ENCODE peak calls at places on chromosomes 5 and 9, in seven cellular contexts. D, Z, I, X, O, V and M are unnamed samples.

GRCh38 chr9:100011062-100011681 is 87.6 kb downstream of the ERP44 start:
- DNase-seq in D (peak), Z (no peak), I (peak), X (peak), O (peak), V (no peak), M (no peak)

GRCh38 chr5:92885950-92886349 is 695.1 kb downstream of the NR2F1-AS1 start:
- DNase-seq in D (peak), Z (no peak), I (peak), X (no peak), O (no peak), V (no peak), M (no peak)

GRCh38 chr9:5670079-5670478 is 41.2 kb downstream of the RIC1 start:
- DNase-seq in D (no peak), Z (no peak), I (no peak), X (no peak), O (no peak), V (no peak), M (no peak)

GRCh38 chr9:16721972-16722371 is 148.5 kb downstream of the BNC2 start:
- DNase-seq in D (no peak), Z (no peak), I (no peak), X (no peak), O (peak), V (no peak), M (no peak)

GRCh38 chr9:75111019-75111622 is 22.8 kb downstream of the OSTF1 start:
- DNase-seq in D (no peak), Z (no peak), I (no peak), X (no peak), O (no peak), V (no peak), M (no peak)

GRCh38 chr5:172748341-172748843 is 22.6 kb downstream of the DUSP1 start:
- DNase-seq in D (no peak), Z (no peak), I (peak), X (no peak), O (peak), V (no peak), M (peak)

GRCh38 chr5:78887384-78888118 is 97.6 kb downstream of the ARSB start:
- DNase-seq in D (peak), Z (no peak), I (no peak), X (peak), O (no peak), V (no peak), M (no peak)

GRCh38 chr5:154937186-154937717 is 759 bp downstream of the GEMIN5 start:
- DNase-seq in D (no peak), Z (no peak), I (no peak), X (no peak), O (peak), V (no peak), M (no peak)

GRCh38 chr9:93648181-93648580 is 71.8 kb downstream of the PHF2 start:
- DNase-seq in D (no peak), Z (no peak), I (no peak), X (no peak), O (no peak), V (no peak), M (no peak)

GRCh38 chr9:14030350-14030823 is 283.6 kb downstream of the NFIB start:
- DNase-seq in D (no peak), Z (no peak), I (no peak), X (no peak), O (peak), V (no peak), M (peak)

GRCh38 chr5:16907270-16907669 is 28.8 kb downstream of the MYO10 start:
- DNase-seq in D (no peak), Z (no peak), I (no peak), X (no peak), O (no peak), V (no peak), M (no peak)

GRCh38 chr5:177249761-177250537 is 53.6 kb downstream of the RAB24 start:
- DNase-seq in D (no peak), Z (no peak), I (no peak), X (no peak), O (no peak), V (no peak), M (no peak)

GRCh38 chr5:156498226-156498965 is 171.4 kb downstream of the SGCD start:
- DNase-seq in D (no peak), Z (no peak), I (no peak), X (no peak), O (no peak), V (no peak), M (no peak)

GRCh38 chr5:115962565-115963402 is 509 bp downstream of the LVRN start:
- DNase-seq in D (no peak), Z (no peak), I (peak), X (peak), O (peak), V (no peak), M (peak)

GRCh38 chr9:124786881-124787573 is 10.1 kb downstream of the OLFML2A start:
- DNase-seq in D (no peak), Z (no peak), I (no peak), X (no peak), O (no peak), V (no peak), M (no peak)

GRCh38 chr5:131976414-131977211 is 31.1 kb upstream of the MEIKIN start:
- DNase-seq in D (no peak), Z (no peak), I (no peak), X (no peak), O (no peak), V (no peak), M (peak)

GRCh38 chr5:148145916-148146315 is 22.4 kb upstream of the SPINK14 start:
- DNase-seq in D (no peak), Z (no peak), I (peak), X (no peak), O (peak), V (no peak), M (no peak)

GRCh38 chr9:137762414-137763061 is 115.0 kb upstream of the CACNA1B start:
- DNase-seq in D (no peak), Z (no peak), I (no peak), X (no peak), O (no peak), V (no peak), M (no peak)

GRCh38 chr9:88953401-88954029 is 37.8 kb upstream of the S1PR3 start:
- DNase-seq in D (no peak), Z (no peak), I (no peak), X (no peak), O (peak), V (no peak), M (no peak)

GRCh38 chr5:206406-206805 is 11.5 kb downstream of the CCDC127 start:
- DNase-seq in D (no peak), Z (no peak), I (no peak), X (no peak), O (peak), V (no peak), M (no peak)

GRCh38 chr9:123011878-123012528 is 21.5 kb upstream of the GPR21 start:
- DNase-seq in D (no peak), Z (no peak), I (no peak), X (no peak), O (peak), V (no peak), M (no peak)

GRCh38 chr9:121566401-121567141 is 66.9 kb upstream of the GGTA1 start:
- DNase-seq in D (no peak), Z (no peak), I (no peak), X (no peak), O (peak), V (no peak), M (no peak)

GRCh38 chr9:32351845-32352244 is 32.6 kb upstream of the ACO1 start:
- DNase-seq in D (no peak), Z (no peak), I (no peak), X (no peak), O (no peak), V (no peak), M (no peak)
- TF ChIP-seq CTCF in D (peak), Z (no peak), I (no peak), X (no peak), O (peak), V (no peak), M (no peak)

GRCh38 chr5:56856779-56857178 is 41.4 kb downstream of the MAP3K1 start:
- DNase-seq in D (no peak), Z (no peak), I (no peak), X (no peak), O (no peak), V (no peak), M (no peak)
- TF ChIP-seq CTCF in D (peak), Z (no peak), I (no peak), X (no peak), O (no peak), V (no peak), M (no peak)

DNA sequence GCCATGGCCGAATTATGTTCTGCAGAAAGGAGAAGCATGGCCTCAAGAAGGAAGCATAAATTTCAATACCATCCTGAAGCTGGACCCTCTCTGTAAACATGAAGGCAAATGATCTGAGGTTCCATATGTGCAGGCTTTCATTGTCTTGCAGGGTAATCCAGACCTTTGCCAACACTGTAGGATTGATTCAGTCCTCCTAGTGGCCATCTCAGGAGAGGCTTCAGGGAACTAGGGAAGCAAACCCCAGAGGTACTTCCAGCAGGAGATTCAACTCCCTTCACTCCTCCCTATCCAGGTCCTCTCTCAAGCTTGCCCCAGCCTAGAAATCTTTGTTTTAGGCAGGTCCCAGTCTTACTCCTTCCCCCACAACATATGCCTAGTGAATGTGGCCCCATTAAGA is 99.3 kb upstream of the HCN1 start:
- DNase-seq in D (no peak), Z (no peak), I (no peak), X (no peak), O (no peak), V (no peak), M (no peak)
- TF ChIP-seq CTCF in D (no peak), Z (no peak), I (no peak), X (no peak), O (no peak), V (no peak), M (no peak)

GRCh38 chr5:11248958-11249357 is 487.9 kb upstream of the DAP start:
- DNase-seq in D (no peak), Z (no peak), I (no peak), X (no peak), O (no peak), V (no peak), M (no peak)
- TF ChIP-seq CTCF in D (no peak), Z (no peak), I (no peak), X (no peak), O (no peak), V (no peak), M (no peak)